ENCODE peak calls at places on chromosomes 12 and 14, in five cellular contexts. A, M, X, F and Q are unnamed samples.

GRCh38 chr12:47942327-47943230 is 20.8 kb upstream of the TMEM106C start:
- DNase-seq in A (peak), M (no peak), X (no peak), F (no peak), Q (peak)

GRCh38 chr12:29223936-29224921 is 75.2 kb downstream of the FAR2 start:
- DNase-seq in A (no peak), M (no peak), X (no peak), F (peak), Q (no peak)

GRCh38 chr14:56124296-56124695 is 6.1 kb downstream of the PELI2 start:
- DNase-seq in A (no peak), M (peak), X (no peak), F (peak), Q (no peak)

GRCh38 chr14:97657609-97658008 is 860.4 kb downstream of the VRK1 start:
- DNase-seq in A (no peak), M (no peak), X (no peak), F (no peak), Q (no peak)

GRCh38 chr12:131219173-131220006 is 265.7 kb downstream of the ADGRD1 start:
- DNase-seq in A (no peak), M (no peak), X (no peak), F (no peak), Q (no peak)

GRCh38 chr14:75294649-75295033 is 16.0 kb downstream of the FOS start:
- DNase-seq in A (peak), M (no peak), X (no peak), F (no peak), Q (peak)

GRCh38 chr12:66210840-66211239 is 21.8 kb downstream of the IRAK3 start:
- DNase-seq in A (no peak), M (no peak), X (no peak), F (no peak), Q (no peak)

GRCh38 chr12:104201238-104202001 is 14.2 kb upstream of the TXNRD1 start:
- DNase-seq in A (peak), M (peak), X (peak), F (peak), Q (peak)

GRCh38 chr12:3236345-3237153 is 159.4 kb downstream of the TSPAN9 start:
- DNase-seq in A (peak), M (peak), X (no peak), F (peak), Q (peak)

GRCh38 chr12:76032043-76032981 is 736 bp upstream of the PHLDA1 start:
- DNase-seq in A (peak), M (peak), X (no peak), F (peak), Q (peak)

GRCh38 chr14:77025744-77026165 is 2.8 kb downstream of the IRF2BPL start:
- DNase-seq in A (no peak), M (no peak), X (no peak), F (no peak), Q (no peak)

GRCh38 chr12:31279525-31279924 is 46.4 kb downstream of the SINHCAF start:
- DNase-seq in A (no peak), M (no peak), X (no peak), F (no peak), Q (no peak)

GRCh38 chr12:47032644-47033043 is 46.8 kb upstream of the PCED1B start:
- DNase-seq in A (no peak), M (peak), X (no peak), F (peak), Q (peak)

GRCh38 chr14:24160499-24160849 is 591 bp upstream of the IRF9 start:
- DNase-seq in A (no peak), M (no peak), X (no peak), F (no peak), Q (no peak)

GRCh38 chr12:128007250-128007649 is 259.7 kb upstream of the TMEM132C start:
- DNase-seq in A (no peak), M (no peak), X (no peak), F (no peak), Q (no peak)

GRCh38 chr12:45966486-45966885 is 23.9 kb downstream of the SCAF11 start:
- DNase-seq in A (no peak), M (peak), X (no peak), F (peak), Q (peak)

GRCh38 chr12:57087689-57088441 is 1.0 kb upstream of the NAB2 start:
- DNase-seq in A (peak), M (peak), X (peak), F (peak), Q (peak)

GRCh38 chr12:31584782-31585181 is 6.2 kb downstream of the DENND5B start:
- DNase-seq in A (no peak), M (no peak), X (no peak), F (no peak), Q (no peak)

GRCh38 chr12:110107369-110108281 is 16.5 kb upstream of the IFT81 start:
- DNase-seq in A (no peak), M (peak), X (no peak), F (peak), Q (peak)

GRCh38 chr14:75548544-75548943 is 26.3 kb downstream of the BATF start:
- DNase-seq in A (no peak), M (no peak), X (no peak), F (peak), Q (no peak)

GRCh38 chr14:69696633-69697557 is 70.0 kb upstream of the SRSF5 start:
- DNase-seq in A (no peak), M (peak), X (no peak), F (no peak), Q (no peak)

DNA sequence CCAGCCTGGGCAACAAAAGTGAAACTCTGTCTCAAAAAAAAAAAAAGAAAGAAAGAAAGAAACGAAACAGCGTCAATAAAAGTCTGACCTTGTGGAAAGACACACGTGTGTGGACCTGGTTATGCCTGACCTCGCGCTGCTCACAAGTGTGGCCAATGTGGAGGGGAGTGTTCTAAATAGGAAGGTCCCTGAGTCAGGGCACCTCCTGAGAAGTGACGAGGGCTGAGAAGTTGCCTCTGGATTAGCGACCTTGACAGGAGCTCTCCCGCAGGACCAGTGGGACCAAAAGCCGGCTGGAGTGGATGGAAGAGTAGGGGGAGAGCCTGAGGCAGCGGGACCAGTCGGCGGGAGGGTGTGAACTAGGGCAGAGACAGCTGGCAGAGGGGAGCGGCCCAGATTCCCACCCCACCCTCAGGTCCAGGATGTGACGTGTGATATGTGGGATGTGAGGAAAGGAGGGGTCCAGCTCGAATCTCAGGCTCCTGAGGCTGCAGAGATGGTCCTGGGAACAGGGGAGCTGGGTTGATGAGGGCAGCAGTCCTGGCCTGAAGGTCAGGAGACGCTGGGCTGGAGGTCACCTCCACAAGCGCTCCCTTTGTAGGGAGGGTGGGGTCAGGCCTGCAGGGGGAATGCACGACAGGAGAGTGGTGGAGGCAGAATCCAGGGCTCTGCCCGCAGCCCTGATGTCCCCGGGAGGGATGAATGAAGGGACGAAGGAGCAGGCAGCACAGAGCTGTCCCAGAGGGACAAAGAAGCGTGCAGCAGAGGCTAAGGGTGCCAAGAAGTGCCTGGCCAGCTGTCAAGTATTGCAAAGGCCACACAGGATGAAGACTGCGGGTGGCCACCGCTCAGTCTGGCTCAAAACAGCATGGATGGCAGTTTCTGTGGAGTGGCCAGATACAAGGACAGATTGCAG is 24.8 kb upstream of the GPR68 start:
- DNase-seq in A (no peak), M (no peak), X (no peak), F (no peak), Q (no peak)
- H3K27ac ChIP-seq in A (no peak), M (no peak), X (no peak), F (no peak), Q (no peak)

GRCh38 chr14:68335312-68335711 is 457.6 kb downstream of the ZFP36L1 start:
- DNase-seq in A (no peak), M (no peak), X (no peak), F (no peak), Q (peak)
- H4K8ac ChIP-seq in A (no peak), M (no peak), X (no peak), F (no peak), Q (no peak)

GRCh38 chr14:22095845-22096510 is 422.4 kb upstream of the OR4E1 start:
- DNase-seq in A (no peak), M (no peak), X (no peak), F (no peak), Q (no peak)

GRCh38 chr14:22097072-22097471 is 423.5 kb upstream of the OR4E1 start:
- DNase-seq in A (no peak), M (no peak), X (no peak), F (no peak), Q (no peak)

GRCh38 chr14:22097606-22098292 is 424.1 kb upstream of the OR4E1 start:
- DNase-seq in A (no peak), M (no peak), X (no peak), F (no peak), Q (no peak)

GRCh38 chr14:22098435-22098834 is 424.8 kb upstream of the OR4E1 start:
- DNase-seq in A (no peak), M (no peak), X (no peak), F (no peak), Q (no peak)

GRCh38 chr14:22096511-22096890 is 422.9 kb upstream of the OR4E1 start:
- DNase-seq in A (no peak), M (no peak), X (no peak), F (no peak), Q (no peak)
- H3K27ac ChIP-seq in A (no peak), M (no peak), X (no peak), F (no peak), Q (no peak)

GRCh38 chr14:96265387-96265786 is 9.4 kb downstream of the BDKRB1 start:
- DNase-seq in A (no peak), M (no peak), X (no peak), F (peak), Q (no peak)
- H4K8ac ChIP-seq in A (no peak), M (no peak), X (no peak), F (peak), Q (no peak)

GRCh38 chr14:34501997-34502396 is 37.5 kb downstream of the EAPP start:
- DNase-seq in A (no peak), M (no peak), X (no peak), F (peak), Q (no peak)

GRCh38 chr14:34502826-34503225 is 36.7 kb downstream of the EAPP start:
- DNase-seq in A (no peak), M (no peak), X (no peak), F (peak), Q (no peak)

GRCh38 chr14:34507459-34507858 is 32.0 kb downstream of the EAPP start:
- DNase-seq in A (no peak), M (no peak), X (no peak), F (no peak), Q (no peak)
- H3K27ac ChIP-seq in A (no peak), M (no peak), X (no peak), F (no peak), Q (no peak)

DNA sequence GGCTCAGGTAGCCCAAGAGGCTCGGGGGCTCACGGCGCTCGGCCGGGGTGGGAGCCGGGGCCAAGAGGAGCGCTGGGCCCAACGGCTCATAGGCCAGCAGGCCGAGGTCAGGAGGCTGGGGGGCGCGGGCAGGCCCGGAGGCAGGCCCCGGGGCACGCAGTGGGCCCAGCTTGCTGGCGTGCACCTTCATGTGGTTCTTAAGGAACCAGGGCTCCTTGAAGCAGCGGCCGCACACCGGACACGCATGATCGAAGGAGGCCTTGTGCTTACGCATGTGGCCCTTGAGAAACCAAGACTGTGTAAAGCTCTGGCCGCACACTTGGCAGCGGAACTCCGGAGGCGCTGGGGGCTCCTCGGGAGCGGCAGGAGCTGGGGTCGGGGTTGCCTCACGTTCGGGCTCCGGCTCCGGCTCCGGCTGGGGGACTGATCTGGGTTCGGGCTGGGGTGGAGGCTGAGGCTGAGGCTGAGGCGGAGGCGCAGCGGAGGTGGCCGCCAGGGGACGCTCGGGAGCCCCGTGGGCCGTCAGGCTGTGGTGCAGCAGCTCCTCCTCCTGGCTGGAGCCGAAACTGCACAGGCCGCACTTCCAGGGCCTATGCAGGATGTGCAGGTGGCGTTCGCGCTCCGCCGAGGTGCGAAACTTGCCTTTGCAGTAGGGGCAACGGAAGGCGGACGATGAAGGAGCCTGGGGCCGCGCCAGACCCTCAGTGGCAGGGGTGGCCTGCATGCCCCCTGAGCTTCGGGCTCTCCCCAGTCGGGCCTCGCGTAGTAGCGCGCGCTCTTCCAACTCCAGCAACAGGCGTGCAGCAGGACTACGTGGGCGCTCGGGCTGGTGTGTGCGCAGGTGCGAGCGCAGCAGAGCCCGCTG is 6.1 kb downstream of the ZNF219 start:
- DNase-seq in A (peak), M (peak), X (peak), F (peak), Q (peak)
- H4K8ac ChIP-seq in A (no peak), M (peak), X (peak), F (peak), Q (no peak)

GRCh38 chr12:124372831-124373230 is 77.9 kb downstream of the RFLNA start:
- DNase-seq in A (no peak), M (no peak), X (no peak), F (no peak), Q (no peak)
- H3K27ac ChIP-seq in A (no peak), M (no peak), X (no peak), F (no peak), Q (no peak)

GRCh38 chr14:20492486-20492885 is 12.9 kb upstream of the RNASE10 start:
- DNase-seq in A (no peak), M (no peak), X (no peak), F (peak), Q (no peak)

GRCh38 chr14:20486700-20487401 is 17.6 kb downstream of the PNP start:
- DNase-seq in A (no peak), M (no peak), X (no peak), F (no peak), Q (no peak)

GRCh38 chr14:20490563-20490962 is 14.8 kb upstream of the RNASE10 start:
- DNase-seq in A (no peak), M (no peak), X (no peak), F (no peak), Q (no peak)

GRCh38 chr14:20487402-20487742 is 18.0 kb upstream of the RNASE10 start:
- DNase-seq in A (no peak), M (no peak), X (no peak), F (no peak), Q (no peak)

GRCh38 chr14:20489093-20489994 is 16.0 kb upstream of the RNASE10 start:
- DNase-seq in A (no peak), M (no peak), X (no peak), F (peak), Q (no peak)
- H4K8ac ChIP-seq in A (no peak), M (no peak), X (no peak), F (no peak), Q (no peak)

DNA sequence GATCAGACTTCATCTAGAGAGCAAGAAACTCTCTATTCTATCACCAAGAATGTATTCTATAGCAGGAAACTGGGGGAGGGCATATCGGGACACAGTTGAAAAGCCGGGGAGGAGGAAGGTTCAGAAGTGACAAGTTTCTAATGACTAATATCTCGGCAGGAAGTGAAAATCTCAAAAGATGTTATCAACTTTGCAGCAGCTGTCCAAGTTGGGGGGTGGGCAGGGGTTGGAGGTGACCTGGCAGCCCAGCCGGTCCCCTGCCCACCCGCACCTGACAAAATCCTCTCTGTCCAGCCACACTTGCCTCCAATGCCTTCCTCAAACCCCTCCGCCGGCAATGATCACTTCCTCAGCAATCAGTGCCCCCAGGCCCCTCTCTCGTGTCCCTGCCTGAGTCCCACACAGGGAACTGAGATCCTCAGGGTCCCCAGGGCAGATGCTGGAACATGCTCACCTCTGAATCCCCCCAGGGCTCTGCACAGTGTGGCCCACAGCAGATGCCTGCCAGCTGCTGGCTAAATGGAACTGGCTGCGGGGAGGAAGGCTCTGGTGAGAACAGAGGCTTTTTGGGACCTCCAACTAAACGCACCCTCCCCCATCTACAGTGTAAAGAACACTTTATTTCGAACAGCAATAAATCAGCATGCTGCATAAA is 43.9 kb downstream of the CCDC88C start:
- DNase-seq in A (no peak), M (no peak), X (no peak), F (no peak), Q (no peak)
- H3K27ac ChIP-seq in A (no peak), M (no peak), X (no peak), F (no peak), Q (no peak)

GRCh38 chr12:79411791-79412190 is 279.0 kb downstream of the PAWR start:
- DNase-seq in A (no peak), M (no peak), X (no peak), F (no peak), Q (no peak)
- H4K8ac ChIP-seq in A (no peak), M (no peak), X (no peak), F (no peak), Q (no peak)